ENCODE peak calls at places on chromosome 15, in five cellular contexts. Z, V, P, K and T are unnamed samples. For H3K4me1, the result is how much of the 10 kb centered on the place peaks cover.

GRCh38 chr15:77516076-77516475 is 95.4 kb downstream of the HMG20A start:
- DNase-seq in Z (no peak), V (no peak), P (no peak), K (no peak), T (no peak)

GRCh38 chr15:28989239-28989830 is 103.6 kb downstream of the APBA2 start:
- DNase-seq in Z (no peak), V (peak), P (peak), K (no peak), T (peak)

GRCh38 chr15:100873029-100873677 is 6.5 kb upstream of the ALDH1A3 start:
- DNase-seq in Z (no peak), V (peak), P (peak), K (no peak), T (peak)

GRCh38 chr15:58378241-58379085 is 53.3 kb upstream of the LIPC start:
- DNase-seq in Z (no peak), V (no peak), P (no peak), K (no peak), T (no peak)

GRCh38 chr15:35740761-35741160 is 194.8 kb upstream of the DPH6 start:
- DNase-seq in Z (no peak), V (no peak), P (no peak), K (no peak), T (no peak)

GRCh38 chr15:81268881-81269601 is 54.9 kb downstream of the STARD5 start:
- DNase-seq in Z (no peak), V (no peak), P (no peak), K (no peak), T (no peak)

GRCh38 chr15:41773332-41773728 is 954 bp upstream of the MAPKBP1 start:
- DNase-seq in Z (no peak), V (no peak), P (no peak), K (no peak), T (peak)

GRCh38 chr15:101342065-101342464 is 47.0 kb upstream of the SNRPA1 start:
- DNase-seq in Z (no peak), V (no peak), P (no peak), K (no peak), T (no peak)

GRCh38 chr15:49418811-49419210 is 4.2 kb upstream of the FGF7 start:
- DNase-seq in Z (no peak), V (no peak), P (no peak), K (no peak), T (no peak)

GRCh38 chr15:88401972-88402656 is 65.1 kb downstream of the MRPL46 start:
- DNase-seq in Z (no peak), V (no peak), P (no peak), K (peak), T (peak)

GRCh38 chr15:101498076-101498730 is 8.7 kb upstream of the PCSK6 start:
- DNase-seq in Z (peak), V (peak), P (no peak), K (peak), T (no peak)

GRCh38 chr15:79204886-79205285 is 77.6 kb upstream of the ANKRD34C start:
- DNase-seq in Z (no peak), V (no peak), P (no peak), K (no peak), T (no peak)

GRCh38 chr15:85897207-85897817 is 102.6 kb upstream of the KLHL25 start:
- DNase-seq in Z (no peak), V (no peak), P (no peak), K (no peak), T (no peak)

GRCh38 chr15:34056921-34057320 is 17.9 kb upstream of the AVEN start:
- DNase-seq in Z (no peak), V (no peak), P (no peak), K (no peak), T (no peak)

GRCh38 chr15:55526559-55527036 is 18.6 kb upstream of the DNAAF4 start:
- DNase-seq in Z (no peak), V (peak), P (peak), K (no peak), T (peak)

DNA sequence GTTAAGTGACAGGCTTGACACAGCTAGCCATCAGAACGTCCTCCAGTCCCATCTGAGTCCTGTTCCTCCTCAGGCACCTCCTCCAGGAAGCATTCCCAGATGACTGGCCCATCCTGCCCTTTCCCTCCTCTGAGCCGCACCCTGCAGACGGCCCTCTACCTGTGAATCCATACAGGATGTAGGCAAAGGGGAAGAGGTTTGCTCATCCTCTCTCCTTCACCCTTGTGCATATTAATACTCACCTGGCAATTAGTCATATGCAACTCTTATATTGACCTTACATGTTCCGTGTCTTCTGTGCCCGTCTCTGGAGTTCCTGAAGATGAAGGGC is 61.9 kb downstream of the SMAD3 start:
- DNase-seq in Z (no peak), V (no peak), P (no peak), K (peak), T (no peak)
- H3K4me1 ChIP-seq in Z (half or more), V (under half), P (under half), K (under half), T (under half)

GRCh38 chr15:52042051-52042851 is 23.2 kb downstream of the MAPK6 start:
- DNase-seq in Z (no peak), V (peak), P (no peak), K (no peak), T (no peak)

GRCh38 chr15:52037889-52038505 is 19.0 kb downstream of the MAPK6 start:
- DNase-seq in Z (no peak), V (no peak), P (no peak), K (no peak), T (no peak)

GRCh38 chr15:52040167-52040900 is 21.3 kb downstream of the MAPK6 start:
- DNase-seq in Z (no peak), V (no peak), P (peak), K (no peak), T (no peak)
- H3K4me1 ChIP-seq in Z (half or more), V (under half), P (under half), K (under half), T (half or more)

DNA sequence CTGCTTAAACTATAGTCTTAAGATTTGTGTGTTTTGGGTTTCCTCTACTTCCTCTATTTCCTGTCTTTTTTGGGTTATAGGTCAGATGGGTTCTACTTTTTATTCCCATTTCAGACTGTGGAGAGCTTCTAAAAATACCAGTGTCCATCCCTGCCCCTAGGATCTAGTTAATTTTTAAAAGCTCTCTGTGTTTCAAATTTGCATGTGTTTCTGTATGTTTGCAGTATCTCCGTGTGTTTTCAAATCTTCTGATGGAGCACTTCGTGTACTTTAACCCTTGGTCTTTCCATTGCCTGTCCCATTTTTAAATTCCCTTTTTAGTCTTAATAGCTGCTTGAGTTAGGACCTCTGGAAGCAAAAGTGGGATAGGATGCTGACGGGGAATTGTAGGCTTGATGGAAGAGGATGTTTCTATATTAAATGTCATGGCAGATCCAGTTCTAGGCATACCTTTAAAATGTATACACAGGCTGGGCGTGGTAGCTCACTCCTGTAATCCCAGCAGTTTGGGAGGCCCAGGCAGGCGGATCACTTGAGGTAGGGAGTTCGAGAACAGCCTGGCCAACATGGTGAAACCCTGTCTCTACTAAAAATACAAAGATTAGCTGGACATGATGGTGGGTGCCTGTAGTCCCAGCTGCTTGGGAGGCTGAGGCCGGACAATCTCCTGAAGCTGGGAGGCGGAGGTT is 8.4 kb downstream of the CHD2 start:
- DNase-seq in Z (no peak), V (no peak), P (no peak), K (no peak), T (no peak)
- H3K4me1 ChIP-seq in Z (half or more), V (under half), P (under half), K (half or more), T (under half)

GRCh38 chr15:68618339-68619302 is 39.8 kb downstream of the CORO2B start:
- DNase-seq in Z (no peak), V (no peak), P (peak), K (no peak), T (no peak)
- H3K4me1 ChIP-seq in Z (under half), V (under half), P (under half), K (under half), T (under half)

GRCh38 chr15:52799145-52799811 is 9.1 kb upstream of the ONECUT1 start:
- DNase-seq in Z (no peak), V (no peak), P (no peak), K (no peak), T (no peak)

GRCh38 chr15:52796228-52796521 is 6.0 kb upstream of the ONECUT1 start:
- DNase-seq in Z (no peak), V (no peak), P (no peak), K (no peak), T (no peak)

GRCh38 chr15:52796742-52797515 is 6.8 kb upstream of the ONECUT1 start:
- DNase-seq in Z (no peak), V (no peak), P (no peak), K (no peak), T (no peak)

GRCh38 chr15:52797625-52798501 is 7.7 kb upstream of the ONECUT1 start:
- DNase-seq in Z (no peak), V (no peak), P (no peak), K (no peak), T (no peak)

GRCh38 chr15:52798529-52799101 is 8.5 kb upstream of the ONECUT1 start:
- DNase-seq in Z (no peak), V (no peak), P (no peak), K (no peak), T (no peak)
- H3K4me1 ChIP-seq in Z (under half), V (under half), P (under half), K (under half), T (under half)